ENCODE peak calls at places on chromosomes 6 and 20, in seven cellular contexts. One of them, this sample, is unnamed.

GRCh38 chr20:53162251-53162835 is 190.2 kb downstream of the TSHZ2 start:
- DNase-seq in lower lobe of right lung: no peak
- DNase-seq in lower leg skin: peak
- DNase-seq in Peyer's patch: no peak
- DNase-seq in left lung: no peak
- DNase-seq in fibroblast of the aortic adventitia: peak
- DNase-seq in WTC11: peak
- DNase-seq in this sample: peak

GRCh38 chr20:38856570-38856969 is 51.1 kb downstream of the PPP1R16B start:
- DNase-seq in lower lobe of right lung: no peak
- DNase-seq in lower leg skin: no peak
- DNase-seq in Peyer's patch: no peak
- DNase-seq in left lung: no peak
- DNase-seq in fibroblast of the aortic adventitia: no peak
- DNase-seq in WTC11: no peak
- DNase-seq in this sample: no peak

GRCh38 chr6:6699741-6700367 is 111.3 kb downstream of the LY86 start:
- DNase-seq in lower lobe of right lung: peak
- DNase-seq in lower leg skin: peak
- DNase-seq in Peyer's patch: peak
- DNase-seq in left lung: peak
- DNase-seq in fibroblast of the aortic adventitia: peak
- DNase-seq in WTC11: no peak
- DNase-seq in this sample: no peak

GRCh38 chr6:80437186-80437585 is 330.7 kb downstream of the BCKDHB start:
- DNase-seq in lower lobe of right lung: no peak
- DNase-seq in lower leg skin: no peak
- DNase-seq in Peyer's patch: no peak
- DNase-seq in left lung: no peak
- DNase-seq in fibroblast of the aortic adventitia: peak
- DNase-seq in WTC11: no peak
- DNase-seq in this sample: no peak

GRCh38 chr6:166423781-166424180 is 41.0 kb upstream of the MPC1 start:
- DNase-seq in lower lobe of right lung: no peak
- DNase-seq in lower leg skin: no peak
- DNase-seq in Peyer's patch: no peak
- DNase-seq in left lung: no peak
- DNase-seq in fibroblast of the aortic adventitia: no peak
- DNase-seq in WTC11: no peak
- DNase-seq in this sample: no peak

GRCh38 chr6:6834356-6835342 is 246.1 kb downstream of the LY86 start:
- DNase-seq in lower lobe of right lung: peak
- DNase-seq in lower leg skin: no peak
- DNase-seq in Peyer's patch: no peak
- DNase-seq in left lung: peak
- DNase-seq in fibroblast of the aortic adventitia: peak
- DNase-seq in WTC11: no peak
- DNase-seq in this sample: no peak

GRCh38 chr6:123398072-123398471 is 238.7 kb downstream of the TRDN start:
- DNase-seq in lower lobe of right lung: peak
- DNase-seq in lower leg skin: no peak
- DNase-seq in Peyer's patch: no peak
- DNase-seq in left lung: no peak
- DNase-seq in fibroblast of the aortic adventitia: no peak
- DNase-seq in WTC11: no peak
- DNase-seq in this sample: no peak

GRCh38 chr20:56710577-56711465 is 81.7 kb downstream of the TFAP2C start:
- DNase-seq in lower lobe of right lung: peak
- DNase-seq in lower leg skin: no peak
- DNase-seq in Peyer's patch: no peak
- DNase-seq in left lung: peak
- DNase-seq in fibroblast of the aortic adventitia: no peak
- DNase-seq in WTC11: no peak
- DNase-seq in this sample: no peak

GRCh38 chr20:47251154-47252020 is 105.1 kb downstream of the ZMYND8 start:
- DNase-seq in lower lobe of right lung: no peak
- DNase-seq in lower leg skin: no peak
- DNase-seq in Peyer's patch: no peak
- DNase-seq in left lung: no peak
- DNase-seq in fibroblast of the aortic adventitia: no peak
- DNase-seq in WTC11: no peak
- DNase-seq in this sample: no peak

GRCh38 chr6:163965426-163966348 is 551.2 kb downstream of the QKI start:
- DNase-seq in lower lobe of right lung: no peak
- DNase-seq in lower leg skin: no peak
- DNase-seq in Peyer's patch: no peak
- DNase-seq in left lung: no peak
- DNase-seq in fibroblast of the aortic adventitia: no peak
- DNase-seq in WTC11: no peak
- DNase-seq in this sample: no peak

GRCh38 chr6:116508527-116508926 is 2.9 kb upstream of the CALHM5 start:
- DNase-seq in lower lobe of right lung: no peak
- DNase-seq in lower leg skin: no peak
- DNase-seq in Peyer's patch: no peak
- DNase-seq in left lung: no peak
- DNase-seq in fibroblast of the aortic adventitia: no peak
- DNase-seq in WTC11: no peak
- DNase-seq in this sample: no peak

GRCh38 chr6:12472601-12473038 is 182.5 kb downstream of the EDN1 start:
- DNase-seq in lower lobe of right lung: peak
- DNase-seq in lower leg skin: peak
- DNase-seq in Peyer's patch: no peak
- DNase-seq in left lung: peak
- DNase-seq in fibroblast of the aortic adventitia: peak
- DNase-seq in WTC11: no peak
- DNase-seq in this sample: no peak

GRCh38 chr6:34445313-34445860 is 19.5 kb upstream of the RPS10 start:
- DNase-seq in lower lobe of right lung: no peak
- DNase-seq in lower leg skin: no peak
- DNase-seq in Peyer's patch: no peak
- DNase-seq in left lung: no peak
- DNase-seq in fibroblast of the aortic adventitia: no peak
- DNase-seq in WTC11: no peak
- DNase-seq in this sample: no peak

GRCh38 chr6:94680672-94681212 is 896.6 kb upstream of the MANEA start:
- DNase-seq in lower lobe of right lung: no peak
- DNase-seq in lower leg skin: no peak
- DNase-seq in Peyer's patch: no peak
- DNase-seq in left lung: no peak
- DNase-seq in fibroblast of the aortic adventitia: no peak
- DNase-seq in WTC11: no peak
- DNase-seq in this sample: no peak

GRCh38 chr6:6751615-6752014 is 163.1 kb downstream of the LY86 start:
- DNase-seq in lower lobe of right lung: peak
- DNase-seq in lower leg skin: peak
- DNase-seq in Peyer's patch: peak
- DNase-seq in left lung: peak
- DNase-seq in fibroblast of the aortic adventitia: no peak
- DNase-seq in WTC11: no peak
- DNase-seq in this sample: no peak

GRCh38 chr6:12311106-12311505 is 20.9 kb downstream of the EDN1 start:
- DNase-seq in lower lobe of right lung: no peak
- DNase-seq in lower leg skin: no peak
- DNase-seq in Peyer's patch: no peak
- DNase-seq in left lung: no peak
- DNase-seq in fibroblast of the aortic adventitia: no peak
- DNase-seq in WTC11: no peak
- DNase-seq in this sample: no peak

GRCh38 chr6:136524936-136525413 is 25.2 kb downstream of the MAP7 start:
- DNase-seq in lower lobe of right lung: no peak
- DNase-seq in lower leg skin: no peak
- DNase-seq in Peyer's patch: no peak
- DNase-seq in left lung: no peak
- DNase-seq in fibroblast of the aortic adventitia: no peak
- DNase-seq in WTC11: no peak
- DNase-seq in this sample: no peak

GRCh38 chr6:136526937-136527336 is 23.3 kb downstream of the MAP7 start:
- DNase-seq in lower lobe of right lung: no peak
- DNase-seq in lower leg skin: no peak
- DNase-seq in Peyer's patch: no peak
- DNase-seq in left lung: no peak
- DNase-seq in fibroblast of the aortic adventitia: no peak
- DNase-seq in WTC11: no peak
- DNase-seq in this sample: no peak

GRCh38 chr6:136525586-136526195 is 24.5 kb downstream of the MAP7 start:
- DNase-seq in lower lobe of right lung: no peak
- DNase-seq in lower leg skin: no peak
- DNase-seq in Peyer's patch: no peak
- DNase-seq in left lung: no peak
- DNase-seq in fibroblast of the aortic adventitia: no peak
- DNase-seq in WTC11: no peak
- DNase-seq in this sample: no peak

GRCh38 chr6:136527831-136528230 is 22.4 kb downstream of the MAP7 start:
- DNase-seq in lower lobe of right lung: no peak
- DNase-seq in lower leg skin: no peak
- DNase-seq in Peyer's patch: no peak
- DNase-seq in left lung: no peak
- DNase-seq in fibroblast of the aortic adventitia: no peak
- DNase-seq in WTC11: no peak
- DNase-seq in this sample: no peak

DNA sequence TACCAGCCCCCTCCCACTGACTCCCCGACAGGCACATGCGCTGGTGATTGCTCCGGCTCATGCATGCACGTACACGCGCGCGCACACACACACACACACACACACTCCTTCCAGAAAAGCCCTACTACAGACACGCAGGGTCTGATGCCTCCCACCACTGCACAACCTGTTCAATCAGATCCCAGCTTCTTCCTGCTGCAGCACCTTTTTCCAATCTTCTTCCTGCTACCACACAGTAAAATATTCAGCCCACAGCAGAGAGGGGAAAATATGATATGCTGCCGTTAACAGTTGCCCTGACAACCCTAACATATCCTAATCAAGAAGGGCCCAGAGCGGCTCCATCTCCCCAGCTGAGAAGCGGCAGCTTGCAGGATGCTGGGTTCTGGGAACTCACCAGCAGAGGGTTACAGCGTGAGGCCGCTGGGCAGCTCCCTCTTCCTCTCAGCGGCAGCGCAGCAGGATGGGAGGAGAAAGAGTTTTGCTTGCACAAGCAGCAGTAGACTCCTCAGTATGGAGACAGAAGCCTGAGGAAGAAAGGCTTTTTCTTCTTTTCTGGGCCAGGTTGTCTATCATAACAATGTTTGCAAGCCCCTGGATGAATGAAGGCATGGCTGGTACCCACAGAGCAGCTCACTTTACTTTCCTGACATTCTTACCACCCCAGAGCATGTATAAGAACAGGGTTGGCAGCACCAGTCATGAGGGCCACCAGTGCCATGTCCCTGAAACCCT is 23.9 kb downstream of the MAP7 start:
- DNase-seq in lower lobe of right lung: peak
- DNase-seq in lower leg skin: peak
- DNase-seq in Peyer's patch: no peak
- DNase-seq in left lung: peak
- DNase-seq in fibroblast of the aortic adventitia: peak
- DNase-seq in WTC11: peak
- DNase-seq in this sample: peak
- TF ChIP-seq CTCF in lower lobe of right lung: peak
- TF ChIP-seq CTCF in lower leg skin: no peak
- TF ChIP-seq CTCF in Peyer's patch: no peak
- TF ChIP-seq CTCF in left lung: peak
- TF ChIP-seq CTCF in fibroblast of the aortic adventitia: peak
- TF ChIP-seq CTCF in WTC11: no peak
- TF ChIP-seq CTCF in this sample: no peak

DNA sequence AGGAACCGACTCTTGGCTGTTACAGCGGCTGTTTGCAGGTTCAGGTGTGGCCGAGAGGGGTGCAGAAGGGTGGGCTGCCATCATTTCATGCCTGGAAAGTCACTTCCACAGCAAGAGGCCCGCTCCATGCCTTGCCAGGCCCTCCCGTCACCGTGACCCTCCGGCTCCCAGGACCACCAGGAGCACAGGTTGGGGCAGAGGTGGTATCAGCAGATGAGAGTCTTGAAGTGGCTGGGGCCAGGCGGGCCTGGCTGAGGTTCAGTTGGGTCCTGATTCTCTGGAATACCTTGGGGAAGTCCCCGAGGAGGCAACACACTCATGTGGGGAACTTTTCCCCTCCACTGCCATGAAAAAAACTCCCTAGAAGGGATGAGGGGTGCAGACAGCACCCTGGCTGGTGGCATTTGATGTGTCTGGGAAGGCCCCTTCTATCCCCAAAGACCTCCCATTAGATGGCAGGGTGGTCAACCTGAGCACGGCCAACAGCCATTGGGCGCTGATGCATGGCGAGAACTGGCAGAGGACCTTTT is 34.2 kb upstream of the IRF4 start:
- DNase-seq in lower lobe of right lung: peak
- DNase-seq in lower leg skin: no peak
- DNase-seq in Peyer's patch: no peak
- DNase-seq in left lung: no peak
- DNase-seq in fibroblast of the aortic adventitia: no peak
- DNase-seq in WTC11: no peak
- DNase-seq in this sample: no peak
- TF ChIP-seq CTCF in lower lobe of right lung: no peak
- TF ChIP-seq CTCF in lower leg skin: no peak
- TF ChIP-seq CTCF in Peyer's patch: no peak
- TF ChIP-seq CTCF in left lung: no peak
- TF ChIP-seq CTCF in fibroblast of the aortic adventitia: no peak
- TF ChIP-seq CTCF in WTC11: no peak
- TF ChIP-seq CTCF in this sample: no peak

GRCh38 chr6:66926060-66926459 is 1219.0 kb upstream of the EYS start:
- DNase-seq in lower lobe of right lung: no peak
- DNase-seq in lower leg skin: no peak
- DNase-seq in Peyer's patch: no peak
- DNase-seq in left lung: no peak
- DNase-seq in fibroblast of the aortic adventitia: peak
- DNase-seq in WTC11: no peak
- DNase-seq in this sample: no peak
- TF ChIP-seq CTCF in lower lobe of right lung: no peak
- TF ChIP-seq CTCF in lower leg skin: no peak
- TF ChIP-seq CTCF in Peyer's patch: no peak
- TF ChIP-seq CTCF in left lung: no peak
- TF ChIP-seq CTCF in fibroblast of the aortic adventitia: peak
- TF ChIP-seq CTCF in WTC11: no peak
- TF ChIP-seq CTCF in this sample: no peak

GRCh38 chr6:43097098-43097489 is 21.0 kb downstream of the PTK7 start:
- DNase-seq in lower lobe of right lung: no peak
- DNase-seq in lower leg skin: no peak
- DNase-seq in Peyer's patch: no peak
- DNase-seq in left lung: no peak
- DNase-seq in fibroblast of the aortic adventitia: no peak
- DNase-seq in WTC11: no peak
- DNase-seq in this sample: no peak
- TF ChIP-seq CTCF in lower lobe of right lung: no peak
- TF ChIP-seq CTCF in lower leg skin: no peak
- TF ChIP-seq CTCF in Peyer's patch: no peak
- TF ChIP-seq CTCF in left lung: no peak
- TF ChIP-seq CTCF in fibroblast of the aortic adventitia: peak
- TF ChIP-seq CTCF in WTC11: no peak
- TF ChIP-seq CTCF in this sample: peak

This sample was measured in endothelial cell.